ENCODE peak calls at places on chromosomes 1 and 21, in four cellular contexts. K is RWPE1, D is A549, Q is aorta. E is an unnamed sample.

GRCh38 chr1:37448691-37449417 is 25.5 kb upstream of the ZC3H12A start:
- DNase-seq in K (peak), D (no peak), Q (no peak), E (no peak)

GRCh38 chr1:2288816-2289536 is 60.9 kb downstream of the SKI start:
- DNase-seq in K (no peak), D (no peak), Q (no peak), E (no peak)

GRCh38 chr1:88731475-88731874 is 47.4 kb downstream of the PKN2 start:
- DNase-seq in K (peak), D (peak), Q (no peak), E (no peak)

GRCh38 chr1:147717051-147717705 is 43.2 kb downstream of the GJA5 start:
- DNase-seq in K (peak), D (peak), Q (no peak), E (no peak)

GRCh38 chr1:47434051-47434842 is 3.6 kb upstream of the FOXD2 start:
- DNase-seq in K (no peak), D (no peak), Q (peak), E (peak)

GRCh38 chr1:176643536-176643935 is 180.6 kb downstream of the PAPPA2 start:
- DNase-seq in K (no peak), D (no peak), Q (no peak), E (no peak)

GRCh38 chr1:89609339-89609725 is 23.6 kb upstream of the LRRC8C start:
- DNase-seq in K (no peak), D (no peak), Q (no peak), E (no peak)

GRCh38 chr1:193077991-193078390 is 18.6 kb downstream of the RO60 start:
- DNase-seq in K (no peak), D (no peak), Q (no peak), E (no peak)

GRCh38 chr1:8902765-8903164 is 24.3 kb upstream of the ENO1 start:
- DNase-seq in K (no peak), D (peak), Q (no peak), E (no peak)

GRCh38 chr21:45376459-45377324 is 28.3 kb upstream of the COL18A1 start:
- DNase-seq in K (no peak), D (no peak), Q (peak), E (peak)

GRCh38 chr1:30512922-30513265 is 210.5 kb downstream of the MATN1 start:
- DNase-seq in K (no peak), D (no peak), Q (peak), E (no peak)

GRCh38 chr1:30513396-30514136 is 209.8 kb downstream of the MATN1 start:
- DNase-seq in K (no peak), D (no peak), Q (peak), E (no peak)

GRCh38 chr1:30511106-30511505 is 212.3 kb downstream of the MATN1 start:
- DNase-seq in K (no peak), D (no peak), Q (no peak), E (no peak)

GRCh38 chr1:30512253-30512921 is 211.0 kb downstream of the MATN1 start:
- DNase-seq in K (no peak), D (no peak), Q (peak), E (no peak)

DNA sequence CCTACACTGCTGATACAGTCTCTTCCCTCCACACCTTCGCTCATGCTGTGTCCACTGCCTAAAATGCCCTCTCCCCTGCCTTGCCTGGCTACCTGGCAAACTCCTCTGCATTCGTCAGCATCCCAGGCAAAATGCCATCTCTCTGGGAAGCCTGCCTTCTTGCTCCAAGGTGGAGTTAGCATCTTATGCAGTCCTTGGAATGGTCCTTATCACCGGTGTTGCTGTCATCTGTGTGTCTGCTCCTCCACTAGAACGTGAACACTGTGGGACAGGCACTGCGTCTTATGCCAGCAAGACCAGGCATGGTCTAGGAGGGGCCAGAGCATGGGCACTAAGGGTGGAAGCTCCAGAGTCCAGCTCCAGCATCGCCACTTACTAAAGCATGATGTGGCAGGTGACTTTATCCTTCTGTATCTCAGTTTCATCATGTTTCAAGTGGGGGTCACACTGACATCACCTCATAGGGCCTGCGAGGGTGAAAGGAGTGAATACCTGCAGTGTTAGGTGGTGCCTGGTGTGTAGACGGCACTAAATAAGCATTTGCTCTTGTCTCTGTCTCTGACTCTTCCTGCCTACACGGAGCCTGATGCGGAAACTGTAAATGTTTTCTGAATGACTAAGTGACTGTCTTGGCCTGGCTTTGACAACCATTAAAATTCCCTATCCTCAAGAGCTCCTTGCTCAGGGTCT is 211.7 kb downstream of the MATN1 start:
- DNase-seq in K (peak), D (peak), Q (peak), E (no peak)
- H3K27ac ChIP-seq in K (no peak), D (peak), Q (no peak), E (no peak)

DNA sequence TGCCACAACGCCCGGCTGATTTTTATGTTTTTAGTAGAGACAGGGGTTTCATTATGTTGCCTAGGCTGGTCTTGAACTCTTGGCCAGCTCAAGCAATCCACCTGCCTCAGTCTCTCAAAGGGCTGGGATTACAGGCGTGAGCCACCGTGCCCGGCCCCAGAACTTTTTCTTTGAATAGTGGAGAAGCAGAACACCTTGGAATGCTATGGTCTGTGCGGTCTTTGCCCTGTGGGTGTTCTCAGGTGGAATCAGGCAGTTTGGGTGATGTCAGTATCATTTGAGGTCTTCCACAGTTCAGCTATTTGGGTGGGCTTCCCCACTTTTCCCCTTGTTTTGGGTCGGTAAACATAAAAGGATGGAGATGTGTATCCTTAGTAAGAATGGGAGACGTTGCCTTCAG is 17.6 kb downstream of the CAMTA1 start:
- DNase-seq in K (no peak), D (no peak), Q (no peak), E (no peak)
- H3K27ac ChIP-seq in K (no peak), D (peak), Q (no peak), E (peak)

GRCh38 chr1:246725191-246725590 is 982 bp downstream of the SCCPDH start:
- DNase-seq in K (no peak), D (no peak), Q (no peak), E (no peak)

GRCh38 chr1:246724725-246725095 is 501 bp downstream of the SCCPDH start:
- DNase-seq in K (peak), D (peak), Q (no peak), E (no peak)

GRCh38 chr1:246722720-246723119 is 1.5 kb upstream of the SCCPDH start:
- DNase-seq in K (no peak), D (no peak), Q (no peak), E (no peak)

GRCh38 chr1:246726255-246726679 is 2.1 kb downstream of the SCCPDH start:
- DNase-seq in K (no peak), D (no peak), Q (no peak), E (no peak)

GRCh38 chr1:246724001-246724724 is at the start of gene SCCPDH:
- DNase-seq in K (peak), D (peak), Q (peak), E (peak)
- H3K27ac ChIP-seq in K (peak), D (peak), Q (no peak), E (peak)

DNA sequence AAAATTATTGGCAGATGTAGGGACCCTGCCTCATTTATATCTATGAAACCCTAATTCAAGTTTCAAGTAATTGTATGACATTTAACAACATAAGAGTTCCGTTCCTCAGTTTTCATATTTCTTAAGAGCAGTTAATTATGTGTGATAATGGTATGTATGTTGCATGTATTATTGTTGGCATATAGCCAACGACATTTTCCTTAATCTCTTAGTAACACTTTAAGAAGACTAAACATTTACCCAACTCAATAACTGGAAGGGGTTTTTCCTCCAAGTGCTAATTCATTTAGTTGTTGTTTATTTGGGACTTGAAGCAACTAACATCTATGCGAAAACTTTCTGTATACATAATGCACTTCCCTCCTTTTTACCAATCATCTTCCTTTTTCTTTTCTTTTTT is 1.5 kb upstream of the RALGPS2 start:
- DNase-seq in K (no peak), D (no peak), Q (no peak), E (no peak)
- H3K27ac ChIP-seq in K (no peak), D (no peak), Q (no peak), E (no peak)